ENCODE peak calls at places on chromosomes 4 and X, in seven cellular contexts. X is globus pallidus; J is T-helper 17 cell; Y is stimulated activated CD4-positive, alpha-beta T cell treated with anti-CD3 and anti-CD28 coated beads, Interleukin-2, amount 100 ng/mL, for 24 hours; G is GM06990; U is hypothalamus; I is erythroblast. N is an unnamed sample.

GRCh38 chr4:87093443-87094123 is 126.8 kb downstream of the KLHL8 start:
- DNase-seq in Y (peak), X (peak), G (peak), I (peak), U (no peak), J (peak), N (peak)

GRCh38 chr4:26069218-26069617 is 155.2 kb downstream of the SMIM20 start:
- DNase-seq in I (peak), U (no peak), G (no peak), X (no peak), Y (no peak), J (no peak), N (peak)

GRCh38 chrX:138853936-138854335 is 142.4 kb upstream of the FGF13 start:
- DNase-seq in Y (no peak), J (no peak), I (no peak), X (no peak), G (no peak), U (no peak), N (no peak)

GRCh38 chrX:74286950-74287349 is 17.0 kb upstream of the ZCCHC13 start:
- DNase-seq in G (no peak), Y (no peak), X (no peak), J (no peak), I (no peak), U (no peak), N (no peak)

GRCh38 chrX:74535633-74536141 is 78.7 kb downstream of the RLIM start:
- DNase-seq in J (no peak), X (peak), U (no peak), Y (peak), G (peak), I (peak), N (peak)

GRCh38 chrX:2401590-2402360 is 99.0 kb downstream of the DHRSX start:
- DNase-seq in G (no peak), J (no peak), X (peak), I (no peak), U (no peak), Y (no peak), N (no peak)

GRCh38 chr4:150578745-150579470 is 3.0 kb upstream of the MAB21L2 start:
- DNase-seq in Y (no peak), G (no peak), J (no peak), I (no peak), X (no peak), U (no peak), N (no peak)

GRCh38 chr4:108030332-108030731 is 40.6 kb downstream of the HADH start:
- DNase-seq in J (peak), I (peak), U (no peak), X (peak), G (peak), Y (peak), N (peak)

GRCh38 chr4:76305971-76306881 is at the start of gene STBD1:
- DNase-seq in Y (peak), J (no peak), G (no peak), X (peak), U (peak), I (peak), N (peak)

GRCh38 chrX:46831620-46832327 is 5.1 kb upstream of the RP2 start:
- DNase-seq in I (no peak), X (no peak), J (no peak), G (no peak), Y (no peak), U (no peak), N (no peak)

GRCh38 chrX:154436597-154437397 is at the start of gene GDI1:
- DNase-seq in U (no peak), Y (peak), G (peak), X (no peak), J (peak), I (peak), N (peak)

GRCh38 chrX:2474280-2474962 is 26.4 kb downstream of the DHRSX start:
- DNase-seq in I (no peak), G (no peak), X (no peak), U (no peak), J (no peak), Y (no peak), N (no peak)

GRCh38 chr4:122707503-122707902 is 25.0 kb upstream of the BBS12 start:
- DNase-seq in U (no peak), I (no peak), J (no peak), G (no peak), X (no peak), Y (no peak), N (no peak)

N was measured in OCI-M1.